ENCODE peak calls at places on chromosomes 13 and 19, in eight cellular contexts. Z, O, N, X, U, Q, V and H are unnamed samples.

GRCh38 chr13:30325668-30326067 is 18.3 kb upstream of the KATNAL1 start:
- DNase-seq in X (no peak), Q (no peak), N (no peak), U (no peak), Z (no peak), V (no peak), O (no peak), H (no peak)

GRCh38 chr13:37427843-37428494 is 170.6 kb downstream of the POSTN start:
- DNase-seq in O (no peak), X (no peak), V (no peak), U (no peak), Z (no peak), N (no peak), Q (no peak), H (no peak)

GRCh38 chr13:46640843-46641242 is 87.9 kb downstream of the LRCH1 start:
- DNase-seq in Q (no peak), V (no peak), X (no peak), N (no peak), Z (no peak), U (no peak), O (no peak), H (no peak)

GRCh38 chr13:109214393-109214792 is 572.0 kb downstream of the IRS2 start:
- DNase-seq in Z (no peak), Q (no peak), O (no peak), U (no peak), N (no peak), V (no peak), X (no peak), H (no peak)

GRCh38 chr19:49987159-49987698 is 26.3 kb upstream of the SIGLEC11 start:
- DNase-seq in X (peak; percentile 84), O (peak; percentile 68), U (peak; percentile 62), N (peak; percentile 60), Z (peak; percentile 77), Q (peak; percentile 91), V (no peak), H (peak; percentile 82)

GRCh38 chr19:17220207-17220758 is 5.1 kb downstream of the USE1 start:
- DNase-seq in N (no peak), X (no peak), U (no peak), Z (no peak), O (no peak), V (no peak), Q (peak; percentile 70), H (no peak)

GRCh38 chr19:15154002-15154612 is 46.7 kb downstream of the NOTCH3 start:
- DNase-seq in U (no peak), Q (no peak), V (no peak), N (no peak), X (no peak), O (no peak), Z (peak; percentile 24), H (peak; percentile 37)

GRCh38 chr19:47713046-47714021 is at the start of gene EHD2:
- DNase-seq in N (peak; percentile 31), O (peak; percentile 54), Z (peak; percentile 59), V (no peak), X (peak; percentile 59), Q (peak; percentile 80), U (peak; percentile 62), H (peak; percentile 44)

GRCh38 chr13:36998624-36999041 is 507 bp downstream of the ALG5 start:
- DNase-seq in Q (peak; percentile 28), V (no peak), Z (peak; percentile 16), U (peak; percentile 46), O (no peak), N (no peak), X (no peak), H (no peak)

GRCh38 chr19:35040826-35041547 is 534 bp upstream of the HPN start:
- DNase-seq in N (no peak), X (peak; percentile 96), O (peak; percentile 86), Q (peak; percentile 96), U (peak; percentile 69), Z (no peak), V (peak; percentile 24), H (no peak)

GRCh38 chr13:46614582-46614981 is 61.6 kb downstream of the LRCH1 start:
- DNase-seq in N (no peak), Q (no peak), O (no peak), U (no peak), X (no peak), V (no peak), Z (no peak), H (no peak)

GRCh38 chr13:110126391-110126961 is 180.5 kb downstream of the COL4A1 start:
- DNase-seq in N (no peak), Z (no peak), U (no peak), V (no peak), O (peak; percentile 80), Q (peak; percentile 71), X (no peak), H (peak; percentile 75)

GRCh38 chr19:14237011-14237941 is 31.3 kb upstream of the ADGRL1 start:
- DNase-seq in O (no peak), N (no peak), X (no peak), Z (no peak), U (no peak), Q (no peak), V (no peak), H (no peak)

GRCh38 chr19:35154535-35155406 is at the start of gene FXYD5:
- DNase-seq in Z (peak; percentile 52), U (no peak), N (peak; percentile 63), X (peak; percentile 68), V (no peak), Q (peak; percentile 84), O (no peak), H (no peak)

GRCh38 chr19:33387351-33388230 is 14.1 kb downstream of the CEBPG start:
- DNase-seq in N (no peak), V (no peak), Z (no peak), O (no peak), Q (no peak), X (no peak), U (no peak), H (no peak)

GRCh38 chr13:39616087-39616694 is 13.2 kb upstream of the LHFPL6 start:
- DNase-seq in O (peak; percentile 21), Z (peak; percentile 33), U (peak; percentile 34), V (no peak), X (no peak), N (no peak), Q (peak; percentile 25), H (peak; percentile 54)

GRCh38 chr19:10672529-10673150 is 18.5 kb downstream of the ILF3 start:
- DNase-seq in O (no peak), V (no peak), N (no peak), X (no peak), Z (no peak), U (no peak), Q (no peak), H (no peak)

GRCh38 chr13:36495431-36495830 is 63.1 kb downstream of the CCNA1 start:
- DNase-seq in O (no peak), X (no peak), Z (no peak), U (no peak), V (no peak), N (no peak), Q (no peak), H (no peak)

GRCh38 chr19:30376826-30377425 is 4.7 kb downstream of the ZNF536 start:
- DNase-seq in O (no peak), N (no peak), Q (no peak), X (peak; percentile 22), V (no peak), Z (no peak), U (peak; percentile 21), H (no peak)

GRCh38 chr19:1526066-1526778 is 2.3 kb downstream of the PLK5 start:
- DNase-seq in X (no peak), U (no peak), N (no peak), Z (no peak), Q (no peak), O (no peak), V (no peak), H (no peak)